ENCODE peak calls at places on chromosome 7, in eight cellular contexts. P, E, Y, G, D, T, F and S are unnamed samples.

GRCh38 chr7:102326156-102326914 is 29.9 kb downstream of the SPDYE6 start:
- DNase-seq in P (no peak), E (no peak), Y (no peak), G (no peak), D (no peak), T (no peak), F (no peak), S (no peak)

GRCh38 chr7:42950417-42950816 is 18.2 kb downstream of the MRPL32 start:
- DNase-seq in P (no peak), E (no peak), Y (no peak), G (no peak), D (no peak), T (no peak), F (no peak), S (no peak)

GRCh38 chr7:130481898-130482297 is 10.0 kb upstream of the MEST start:
- DNase-seq in P (no peak), E (peak), Y (no peak), G (no peak), D (no peak), T (no peak), F (no peak), S (no peak)

GRCh38 chr7:17640730-17641377 is 299.4 kb downstream of the SNX13 start:
- DNase-seq in P (no peak), E (no peak), Y (peak), G (no peak), D (peak), T (no peak), F (no peak), S (no peak)

GRCh38 chr7:93036807-93037206 is 81.0 kb downstream of the SAMD9 start:
- DNase-seq in P (no peak), E (no peak), Y (no peak), G (no peak), D (no peak), T (no peak), F (peak), S (no peak)

GRCh38 chr7:117212969-117213877 is 109.6 kb downstream of the WNT2 start:
- DNase-seq in P (peak), E (peak), Y (peak), G (peak), D (peak), T (no peak), F (no peak), S (peak)

GRCh38 chr7:26374665-26375373 is 83.2 kb downstream of the SNX10 start:
- DNase-seq in P (no peak), E (no peak), Y (no peak), G (no peak), D (no peak), T (no peak), F (no peak), S (no peak)

GRCh38 chr7:151371266-151371665 is 29.7 kb downstream of the NUB1 start:
- DNase-seq in P (no peak), E (no peak), Y (no peak), G (no peak), D (no peak), T (no peak), F (no peak), S (no peak)

GRCh38 chr7:18408461-18408860 is 87.1 kb upstream of the HDAC9 start:
- DNase-seq in P (no peak), E (no peak), Y (no peak), G (no peak), D (no peak), T (no peak), F (peak), S (no peak)

GRCh38 chr7:135367114-135367513 is 133.5 kb downstream of the STRA8 start:
- DNase-seq in P (no peak), E (no peak), Y (no peak), G (no peak), D (no peak), T (no peak), F (no peak), S (no peak)

GRCh38 chr7:42212541-42213090 is 24.4 kb downstream of the GLI3 start:
- DNase-seq in P (no peak), E (no peak), Y (no peak), G (no peak), D (no peak), T (no peak), F (no peak), S (no peak)

GRCh38 chr7:9204571-9204970 is 771.2 kb downstream of the NXPH1 start:
- DNase-seq in P (no peak), E (no peak), Y (no peak), G (no peak), D (no peak), T (no peak), F (no peak), S (no peak)

GRCh38 chr7:26197153-26198115 is 3.1 kb downstream of the HNRNPA2B1 start:
- DNase-seq in P (no peak), E (no peak), Y (peak), G (no peak), D (no peak), T (no peak), F (no peak), S (no peak)

GRCh38 chr7:157276731-157277562 is 59.9 kb upstream of the DNAJB6 start:
- DNase-seq in P (no peak), E (peak), Y (peak), G (no peak), D (no peak), T (no peak), F (no peak), S (no peak)

GRCh38 chr7:50959991-50960390 is 177.3 kb upstream of the GRB10 start:
- DNase-seq in P (no peak), E (no peak), Y (no peak), G (no peak), D (no peak), T (no peak), F (no peak), S (no peak)